ENCODE peak calls at places on chromosomes 5 and 9, in four cellular contexts. R is endothelial cell, N is GM04503, T is COR-L47. Q is an unnamed sample.

GRCh38 chr5:139982975-139983240 is 60.2 kb downstream of the NRG2 start:
- DNase-seq in R (no peak), N (no peak), T (no peak), Q (no peak)

GRCh38 chr9:98215821-98216220 is 23.4 kb upstream of the CORO2A start:
- DNase-seq in R (peak), N (no peak), T (peak), Q (peak)

GRCh38 chr5:54792611-54793404 is 192.6 kb downstream of the ESM1 start:
- DNase-seq in R (no peak), N (no peak), T (no peak), Q (no peak)

GRCh38 chr9:10265102-10265708 is 347.6 kb downstream of the PTPRD start:
- DNase-seq in R (no peak), N (no peak), T (no peak), Q (no peak)

GRCh38 chr5:95822038-95822407 is 503 bp downstream of the GLRX start:
- DNase-seq in R (peak), N (no peak), T (peak), Q (peak)

GRCh38 chr9:77816641-77817341 is 168.7 kb upstream of the GNA14 start:
- DNase-seq in R (no peak), N (no peak), T (no peak), Q (no peak)

GRCh38 chr9:78115073-78115472 is 83.5 kb upstream of the GNAQ start:
- DNase-seq in R (peak), N (no peak), T (no peak), Q (no peak)

GRCh38 chr5:170297589-170298462 is at the start of gene LCP2:
- DNase-seq in R (no peak), N (no peak), T (no peak), Q (no peak)

GRCh38 chr9:122219856-122220672 is 8.7 kb downstream of the LHX6 start:
- DNase-seq in R (peak), N (no peak), T (no peak), Q (no peak)

GRCh38 chr9:133148351-133149129 is 15.2 kb downstream of the GBGT1 start:
- DNase-seq in R (peak), N (no peak), T (no peak), Q (no peak)

GRCh38 chr9:120886490-120886967 is 9.5 kb upstream of the PHF19 start:
- DNase-seq in R (no peak), N (peak), T (no peak), Q (no peak)

GRCh38 chr9:108521063-108521462 is 334.7 kb downstream of the ACTL7B start:
- DNase-seq in R (no peak), N (no peak), T (no peak), Q (no peak)

GRCh38 chr5:80654391-80655230 is at the start of the genes DHFR and MSH3:
- DNase-seq in R (peak), N (peak), T (peak), Q (peak)

GRCh38 chr9:21294325-21294724 is 10.8 kb downstream of the IFNA5 start:
- DNase-seq in R (no peak), N (no peak), T (no peak), Q (no peak)

GRCh38 chr9:129328357-129329103 is 150.5 kb upstream of the IER5L start:
- DNase-seq in R (no peak), N (no peak), T (no peak), Q (no peak)

GRCh38 chr9:94805585-94805984 is 79.1 kb downstream of the AOPEP start:
- DNase-seq in R (no peak), N (peak), T (peak), Q (no peak)

GRCh38 chr9:4297795-4298254 is 2.0 kb downstream of the GLIS3 start:
- DNase-seq in R (peak), N (no peak), T (peak), Q (peak)

GRCh38 chr9:134678671-134679443 is 37.3 kb downstream of the COL5A1 start:
- DNase-seq in R (no peak), N (no peak), T (no peak), Q (no peak)

GRCh38 chr5:42880621-42881020 is 68.9 kb upstream of the SELENOP start:
- DNase-seq in R (no peak), N (no peak), T (no peak), Q (no peak)

Q was measured in H9.